ENCODE peak calls at places on chromosomes 3 and 15, in ten cellular contexts. One of them, this sample, is unnamed.

GRCh38 chr15:41944313-41944940 is 27.9 kb downstream of the EHD4 start:
- DNase-seq in mucosa of descending colon: no peak
- DNase-seq in fibroblast of lung: peak
- DNase-seq in prostate gland: no peak
- DNase-seq in right atrium auricular region: peak
- DNase-seq in tibial nerve: no peak
- DNase-seq in lower lobe of right lung: no peak
- DNase-seq in fibroblast of mammary gland: peak
- DNase-seq in AG10803: peak
- DNase-seq in OCI-LY7: no peak
- DNase-seq in this sample: no peak

GRCh38 chr15:53520867-53521525 is 238.5 kb downstream of the WDR72 start:
- DNase-seq in mucosa of descending colon: no peak
- DNase-seq in fibroblast of lung: peak
- DNase-seq in prostate gland: no peak
- DNase-seq in right atrium auricular region: no peak
- DNase-seq in tibial nerve: no peak
- DNase-seq in lower lobe of right lung: no peak
- DNase-seq in fibroblast of mammary gland: no peak
- DNase-seq in AG10803: no peak
- DNase-seq in OCI-LY7: no peak
- DNase-seq in this sample: no peak

GRCh38 chr15:81908111-81908510 is 137.7 kb downstream of the MEX3B start:
- DNase-seq in mucosa of descending colon: no peak
- DNase-seq in fibroblast of lung: no peak
- DNase-seq in prostate gland: no peak
- DNase-seq in right atrium auricular region: no peak
- DNase-seq in tibial nerve: no peak
- DNase-seq in lower lobe of right lung: no peak
- DNase-seq in fibroblast of mammary gland: no peak
- DNase-seq in AG10803: no peak
- DNase-seq in OCI-LY7: no peak
- DNase-seq in this sample: no peak

GRCh38 chr3:122754867-122755835 is 38.5 kb downstream of the HSPBAP1 start:
- DNase-seq in mucosa of descending colon: no peak
- DNase-seq in fibroblast of lung: peak
- DNase-seq in prostate gland: no peak
- DNase-seq in right atrium auricular region: no peak
- DNase-seq in tibial nerve: no peak
- DNase-seq in lower lobe of right lung: no peak
- DNase-seq in fibroblast of mammary gland: peak
- DNase-seq in AG10803: peak
- DNase-seq in OCI-LY7: peak
- DNase-seq in this sample: no peak

GRCh38 chr3:30078736-30079135 is 527.7 kb upstream of the TGFBR2 start:
- DNase-seq in mucosa of descending colon: no peak
- DNase-seq in fibroblast of lung: no peak
- DNase-seq in prostate gland: no peak
- DNase-seq in right atrium auricular region: no peak
- DNase-seq in tibial nerve: no peak
- DNase-seq in lower lobe of right lung: no peak
- DNase-seq in fibroblast of mammary gland: no peak
- DNase-seq in AG10803: no peak
- DNase-seq in OCI-LY7: no peak
- DNase-seq in this sample: no peak

GRCh38 chr15:70399204-70399603 is 301.5 kb upstream of the TLE3 start:
- DNase-seq in mucosa of descending colon: no peak
- DNase-seq in fibroblast of lung: no peak
- DNase-seq in prostate gland: no peak
- DNase-seq in right atrium auricular region: no peak
- DNase-seq in tibial nerve: no peak
- DNase-seq in lower lobe of right lung: no peak
- DNase-seq in fibroblast of mammary gland: no peak
- DNase-seq in AG10803: no peak
- DNase-seq in OCI-LY7: no peak
- DNase-seq in this sample: no peak

GRCh38 chr3:101814835-101815234 is 34.5 kb upstream of the NFKBIZ start:
- DNase-seq in mucosa of descending colon: no peak
- DNase-seq in fibroblast of lung: no peak
- DNase-seq in prostate gland: no peak
- DNase-seq in right atrium auricular region: no peak
- DNase-seq in tibial nerve: no peak
- DNase-seq in lower lobe of right lung: no peak
- DNase-seq in fibroblast of mammary gland: no peak
- DNase-seq in AG10803: no peak
- DNase-seq in OCI-LY7: no peak
- DNase-seq in this sample: no peak

GRCh38 chr3:126558336-126559071 is at the start of gene C3orf22:
- DNase-seq in mucosa of descending colon: no peak
- DNase-seq in fibroblast of lung: no peak
- DNase-seq in prostate gland: no peak
- DNase-seq in right atrium auricular region: peak
- DNase-seq in tibial nerve: no peak
- DNase-seq in lower lobe of right lung: no peak
- DNase-seq in fibroblast of mammary gland: no peak
- DNase-seq in AG10803: no peak
- DNase-seq in OCI-LY7: no peak
- DNase-seq in this sample: no peak

GRCh38 chr3:47892284-47892683 is 89.3 kb downstream of the DHX30 start:
- DNase-seq in mucosa of descending colon: no peak
- DNase-seq in fibroblast of lung: no peak
- DNase-seq in prostate gland: no peak
- DNase-seq in right atrium auricular region: no peak
- DNase-seq in tibial nerve: no peak
- DNase-seq in lower lobe of right lung: no peak
- DNase-seq in fibroblast of mammary gland: no peak
- DNase-seq in AG10803: no peak
- DNase-seq in OCI-LY7: no peak
- DNase-seq in this sample: no peak

GRCh38 chr3:196788509-196788908 is 48.9 kb downstream of the PAK2 start:
- DNase-seq in mucosa of descending colon: no peak
- DNase-seq in fibroblast of lung: no peak
- DNase-seq in prostate gland: no peak
- DNase-seq in right atrium auricular region: no peak
- DNase-seq in tibial nerve: no peak
- DNase-seq in lower lobe of right lung: no peak
- DNase-seq in fibroblast of mammary gland: no peak
- DNase-seq in AG10803: no peak
- DNase-seq in OCI-LY7: no peak
- DNase-seq in this sample: no peak

GRCh38 chr3:189554868-189555557 is 76.2 kb upstream of the TP63 start:
- DNase-seq in mucosa of descending colon: peak
- DNase-seq in fibroblast of lung: no peak
- DNase-seq in prostate gland: no peak
- DNase-seq in right atrium auricular region: no peak
- DNase-seq in tibial nerve: no peak
- DNase-seq in lower lobe of right lung: no peak
- DNase-seq in fibroblast of mammary gland: no peak
- DNase-seq in AG10803: no peak
- DNase-seq in OCI-LY7: no peak
- DNase-seq in this sample: no peak

GRCh38 chr15:86743283-86743903 is 663.7 kb downstream of the AGBL1 start:
- DNase-seq in mucosa of descending colon: no peak
- DNase-seq in fibroblast of lung: peak
- DNase-seq in prostate gland: peak
- DNase-seq in right atrium auricular region: no peak
- DNase-seq in tibial nerve: no peak
- DNase-seq in lower lobe of right lung: no peak
- DNase-seq in fibroblast of mammary gland: peak
- DNase-seq in AG10803: no peak
- DNase-seq in OCI-LY7: peak
- DNase-seq in this sample: peak
- TF ChIP-seq CTCF in mucosa of descending colon: peak
- TF ChIP-seq CTCF in fibroblast of lung: peak
- TF ChIP-seq CTCF in prostate gland: peak
- TF ChIP-seq CTCF in right atrium auricular region: peak
- TF ChIP-seq CTCF in tibial nerve: peak
- TF ChIP-seq CTCF in lower lobe of right lung: peak
- TF ChIP-seq CTCF in fibroblast of mammary gland: peak
- TF ChIP-seq CTCF in AG10803: peak
- TF ChIP-seq CTCF in OCI-LY7: peak
- TF ChIP-seq CTCF in this sample: peak

GRCh38 chr3:69972672-69973071 is 26.9 kb upstream of the SAMMSON start:
- DNase-seq in mucosa of descending colon: no peak
- DNase-seq in fibroblast of lung: no peak
- DNase-seq in prostate gland: no peak
- DNase-seq in right atrium auricular region: no peak
- DNase-seq in tibial nerve: no peak
- DNase-seq in lower lobe of right lung: no peak
- DNase-seq in fibroblast of mammary gland: no peak
- DNase-seq in AG10803: no peak
- DNase-seq in OCI-LY7: no peak
- DNase-seq in this sample: no peak

GRCh38 chr3:69970827-69971226 is 28.7 kb upstream of the SAMMSON start:
- DNase-seq in mucosa of descending colon: no peak
- DNase-seq in fibroblast of lung: no peak
- DNase-seq in prostate gland: no peak
- DNase-seq in right atrium auricular region: no peak
- DNase-seq in tibial nerve: no peak
- DNase-seq in lower lobe of right lung: no peak
- DNase-seq in fibroblast of mammary gland: no peak
- DNase-seq in AG10803: no peak
- DNase-seq in OCI-LY7: no peak
- DNase-seq in this sample: no peak

DNA sequence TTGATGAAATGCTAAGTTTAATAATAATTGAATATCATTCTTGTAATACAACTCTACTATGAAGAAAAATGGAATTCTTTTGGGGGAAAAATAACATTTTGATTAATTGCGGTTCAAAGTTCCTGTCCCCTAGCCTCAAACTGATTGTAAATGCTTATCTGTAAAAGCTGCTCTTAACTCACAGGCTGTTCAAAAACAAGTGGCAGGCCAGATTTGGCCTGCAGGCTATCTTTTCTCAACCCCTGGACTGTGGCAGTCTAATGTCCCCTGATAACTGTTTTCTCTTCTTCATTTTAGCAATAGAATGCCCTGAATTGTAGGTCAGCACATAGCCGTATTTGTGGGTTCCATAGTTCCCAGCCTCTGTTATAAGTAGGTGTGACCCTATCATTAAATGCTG is 23.5 kb upstream of the SAMMSON start:
- DNase-seq in mucosa of descending colon: no peak
- DNase-seq in fibroblast of lung: no peak
- DNase-seq in prostate gland: no peak
- DNase-seq in right atrium auricular region: no peak
- DNase-seq in tibial nerve: no peak
- DNase-seq in lower lobe of right lung: no peak
- DNase-seq in fibroblast of mammary gland: no peak
- DNase-seq in AG10803: no peak
- DNase-seq in OCI-LY7: no peak
- DNase-seq in this sample: no peak
- H3K4me3 ChIP-seq in mucosa of descending colon: no peak
- H3K4me3 ChIP-seq in fibroblast of lung: no peak
- H3K4me3 ChIP-seq in prostate gland: no peak
- H3K4me3 ChIP-seq in right atrium auricular region: no peak
- H3K4me3 ChIP-seq in tibial nerve: no peak
- H3K4me3 ChIP-seq in lower lobe of right lung: no peak
- H3K4me3 ChIP-seq in fibroblast of mammary gland: no peak
- H3K4me3 ChIP-seq in AG10803: no peak
- H3K4me3 ChIP-seq in OCI-LY7: no peak
- H3K4me3 ChIP-seq in this sample: no peak

GRCh38 chr3:195226900-195227447 is 44.0 kb downstream of the XXYLT1 start:
- DNase-seq in mucosa of descending colon: peak
- DNase-seq in fibroblast of lung: no peak
- DNase-seq in prostate gland: no peak
- DNase-seq in right atrium auricular region: peak
- DNase-seq in tibial nerve: no peak
- DNase-seq in lower lobe of right lung: no peak
- DNase-seq in fibroblast of mammary gland: no peak
- DNase-seq in AG10803: no peak
- DNase-seq in OCI-LY7: peak
- DNase-seq in this sample: no peak
- TF ChIP-seq CTCF in mucosa of descending colon: no peak
- TF ChIP-seq CTCF in fibroblast of lung: peak
- TF ChIP-seq CTCF in prostate gland: no peak
- TF ChIP-seq CTCF in right atrium auricular region: peak
- TF ChIP-seq CTCF in tibial nerve: no peak
- TF ChIP-seq CTCF in lower lobe of right lung: peak
- TF ChIP-seq CTCF in fibroblast of mammary gland: peak
- TF ChIP-seq CTCF in AG10803: peak
- TF ChIP-seq CTCF in OCI-LY7: peak
- TF ChIP-seq CTCF in this sample: peak

GRCh38 chr15:100918690-100919480 is at the start of gene LRRK1:
- DNase-seq in mucosa of descending colon: peak
- DNase-seq in fibroblast of lung: peak
- DNase-seq in prostate gland: no peak
- DNase-seq in right atrium auricular region: no peak
- DNase-seq in tibial nerve: no peak
- DNase-seq in lower lobe of right lung: peak
- DNase-seq in fibroblast of mammary gland: peak
- DNase-seq in AG10803: peak
- DNase-seq in OCI-LY7: peak
- DNase-seq in this sample: no peak

GRCh38 chr15:100922192-100923040 is 3.3 kb downstream of the LRRK1 start:
- DNase-seq in mucosa of descending colon: no peak
- DNase-seq in fibroblast of lung: no peak
- DNase-seq in prostate gland: no peak
- DNase-seq in right atrium auricular region: no peak
- DNase-seq in tibial nerve: no peak
- DNase-seq in lower lobe of right lung: no peak
- DNase-seq in fibroblast of mammary gland: no peak
- DNase-seq in AG10803: no peak
- DNase-seq in OCI-LY7: peak
- DNase-seq in this sample: no peak

GRCh38 chr15:100919481-100920405 is 586 bp downstream of the LRRK1 start:
- DNase-seq in mucosa of descending colon: no peak
- DNase-seq in fibroblast of lung: peak
- DNase-seq in prostate gland: no peak
- DNase-seq in right atrium auricular region: no peak
- DNase-seq in tibial nerve: no peak
- DNase-seq in lower lobe of right lung: peak
- DNase-seq in fibroblast of mammary gland: peak
- DNase-seq in AG10803: peak
- DNase-seq in OCI-LY7: peak
- DNase-seq in this sample: no peak

GRCh38 chr15:100923076-100923475 is 3.9 kb downstream of the LRRK1 start:
- DNase-seq in mucosa of descending colon: no peak
- DNase-seq in fibroblast of lung: no peak
- DNase-seq in prostate gland: no peak
- DNase-seq in right atrium auricular region: no peak
- DNase-seq in tibial nerve: no peak
- DNase-seq in lower lobe of right lung: no peak
- DNase-seq in fibroblast of mammary gland: no peak
- DNase-seq in AG10803: no peak
- DNase-seq in OCI-LY7: peak
- DNase-seq in this sample: no peak

DNA sequence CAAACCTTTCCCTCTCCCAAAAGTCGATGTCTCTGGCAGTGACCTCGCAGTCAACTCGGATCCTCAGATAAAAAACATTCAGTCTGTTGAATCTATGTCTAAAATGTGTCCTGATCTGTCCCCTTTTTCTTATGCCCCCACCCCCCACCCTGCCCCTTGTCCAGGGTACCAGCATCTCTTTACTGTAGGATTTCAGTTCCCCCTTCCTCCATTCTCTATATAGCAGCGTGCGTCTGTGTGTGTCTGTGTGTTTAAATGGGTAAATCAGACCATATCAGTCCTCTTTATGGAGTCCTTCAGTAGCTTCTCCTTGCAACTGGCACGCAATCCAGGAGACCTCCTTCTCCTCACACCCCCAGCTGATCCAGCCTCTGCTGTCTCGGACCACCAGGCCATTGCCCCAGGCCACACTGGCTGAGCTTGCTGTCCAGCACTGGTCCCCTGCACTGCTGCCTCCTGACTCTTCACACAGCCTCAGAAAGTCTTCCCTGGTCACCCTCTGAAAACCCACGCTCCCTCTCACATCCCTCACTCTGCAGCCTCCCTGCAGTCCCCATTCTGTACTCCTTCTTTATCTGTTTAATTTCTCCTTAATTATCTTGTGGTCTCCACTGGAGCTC is 1.5 kb downstream of the LRRK1 start:
- DNase-seq in mucosa of descending colon: no peak
- DNase-seq in fibroblast of lung: no peak
- DNase-seq in prostate gland: no peak
- DNase-seq in right atrium auricular region: no peak
- DNase-seq in tibial nerve: no peak
- DNase-seq in lower lobe of right lung: no peak
- DNase-seq in fibroblast of mammary gland: no peak
- DNase-seq in AG10803: no peak
- DNase-seq in OCI-LY7: peak
- DNase-seq in this sample: no peak
- H3K4me3 ChIP-seq in mucosa of descending colon: no peak
- H3K4me3 ChIP-seq in fibroblast of lung: no peak
- H3K4me3 ChIP-seq in prostate gland: no peak
- H3K4me3 ChIP-seq in right atrium auricular region: peak
- H3K4me3 ChIP-seq in tibial nerve: no peak
- H3K4me3 ChIP-seq in lower lobe of right lung: peak
- H3K4me3 ChIP-seq in fibroblast of mammary gland: peak
- H3K4me3 ChIP-seq in AG10803: peak
- H3K4me3 ChIP-seq in OCI-LY7: peak
- H3K4me3 ChIP-seq in this sample: no peak

This sample was measured in LNCaP clone FGC.